ENCODE peak calls at places on chromosome 1, in eight cellular contexts. D, K, S, V, M, C, J and R are unnamed samples.

GRCh38 chr1:100300691-100301090 is 34.7 kb downstream of the RTCA start:
- DNase-seq in D (no peak), K (no peak), S (no peak), V (no peak), M (no peak), C (no peak), J (no peak), R (no peak)

GRCh38 chr1:225977937-225978748 is 21.0 kb downstream of the SDE2 start:
- DNase-seq in D (no peak), K (no peak), S (no peak), V (no peak), M (no peak), C (no peak), J (no peak), R (no peak)

GRCh38 chr1:201954263-201955008 is 867 bp upstream of the TIMM17A start:
- DNase-seq in D (no peak), K (no peak), S (no peak), V (no peak), M (no peak), C (no peak), J (no peak), R (no peak)

GRCh38 chr1:162943627-162944026 is 82.7 kb upstream of the CCDC190 start:
- DNase-seq in D (no peak), K (no peak), S (no peak), V (no peak), M (no peak), C (peak), J (no peak), R (no peak)

GRCh38 chr1:201570886-201571624 is 32.1 kb downstream of the NAV1 start:
- DNase-seq in D (peak), K (no peak), S (no peak), V (no peak), M (no peak), C (no peak), J (no peak), R (no peak)

GRCh38 chr1:87278791-87279190 is 49.9 kb upstream of the LMO4 start:
- DNase-seq in D (no peak), K (no peak), S (no peak), V (no peak), M (no peak), C (no peak), J (no peak), R (no peak)

GRCh38 chr1:12016182-12016581 is 3.1 kb upstream of the MIIP start:
- DNase-seq in D (no peak), K (no peak), S (no peak), V (no peak), M (no peak), C (no peak), J (no peak), R (no peak)

GRCh38 chr1:227952374-227953021 is 4.8 kb upstream of the WNT9A start:
- DNase-seq in D (no peak), K (no peak), S (no peak), V (no peak), M (no peak), C (no peak), J (no peak), R (no peak)

GRCh38 chr1:23727362-23727811 is 15.9 kb upstream of the ELOA start:
- DNase-seq in D (no peak), K (no peak), S (no peak), V (no peak), M (peak), C (no peak), J (peak), R (no peak)

GRCh38 chr1:18429654-18430053 is 51.1 kb upstream of the KLHDC7A start:
- DNase-seq in D (no peak), K (no peak), S (no peak), V (no peak), M (no peak), C (no peak), J (no peak), R (no peak)

GRCh38 chr1:1355376-1355775 is 3.0 kb downstream of the MXRA8 start:
- DNase-seq in D (no peak), K (peak), S (no peak), V (no peak), M (no peak), C (peak), J (no peak), R (no peak)

GRCh38 chr1:198462365-198463025 is 78.0 kb downstream of the ATP6V1G3 start:
- DNase-seq in D (no peak), K (no peak), S (no peak), V (no peak), M (no peak), C (peak), J (no peak), R (no peak)

GRCh38 chr1:150272379-150272840 is at the start of gene C1orf54:
- DNase-seq in D (no peak), K (peak), S (no peak), V (peak), M (no peak), C (peak), J (no peak), R (peak)

GRCh38 chr1:227449051-227449450 is 114.3 kb upstream of the ZNF678 start:
- DNase-seq in D (no peak), K (peak), S (peak), V (peak), M (no peak), C (peak), J (peak), R (no peak)

GRCh38 chr1:234743866-234744581 is 134.0 kb upstream of the IRF2BP2 start:
- DNase-seq in D (no peak), K (peak), S (no peak), V (peak), M (no peak), C (no peak), J (no peak), R (no peak)
- TF ChIP-seq CTCF in D (no peak), K (no peak), S (no peak), V (no peak), M (peak), C (no peak), J (no peak), R (no peak)

DNA sequence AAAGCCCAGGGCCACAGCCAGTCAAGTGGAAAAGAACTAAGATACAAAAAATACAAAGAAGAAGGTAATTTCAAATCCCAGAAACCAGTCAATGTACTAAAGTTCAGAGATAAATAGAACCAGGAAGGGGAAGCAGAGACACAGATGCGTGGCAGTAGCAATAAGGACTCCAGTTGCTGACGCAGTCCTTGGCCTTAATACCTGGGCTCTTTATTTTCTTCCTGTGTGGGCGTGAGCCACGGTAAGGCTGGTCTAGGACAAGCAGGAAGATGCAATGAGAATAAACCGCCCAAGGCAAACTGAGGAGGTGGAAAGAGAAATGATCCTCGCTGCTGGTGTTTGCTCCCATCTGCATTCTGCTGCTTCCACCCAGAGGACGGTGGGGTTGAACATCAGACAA is 65.6 kb upstream of the PLXNA2 start:
- DNase-seq in D (no peak), K (no peak), S (no peak), V (no peak), M (no peak), C (no peak), J (no peak), R (no peak)
- TF ChIP-seq CTCF in D (no peak), K (no peak), S (no peak), V (no peak), M (no peak), C (no peak), J (no peak), R (no peak)

GRCh38 chr1:9573723-9574122 is 15.0 kb upstream of the TMEM201 start:
- DNase-seq in D (no peak), K (no peak), S (no peak), V (peak), M (no peak), C (no peak), J (no peak), R (no peak)
- TF ChIP-seq CTCF in D (no peak), K (peak), S (peak), V (peak), M (peak), C (peak), J (peak), R (peak)

GRCh38 chr1:6785721-6786505 is 659 bp downstream of the CAMTA1 start:
- DNase-seq in D (no peak), K (peak), S (peak), V (peak), M (no peak), C (no peak), J (peak), R (peak)
- TF ChIP-seq CTCF in D (no peak), K (peak), S (peak), V (peak), M (peak), C (peak), J (peak), R (no peak)